ENCODE peak calls at places on chromosomes 12 and 14, in four cellular contexts. D is HCT116, L is Panc1, Q is cardiac muscle cell. O is an unnamed sample.

GRCh38 chr12:6430990-6431353 is 13.8 kb upstream of the CD27 start:
- DNase-seq in D (no peak), L (no peak), Q (no peak), O (no peak)

GRCh38 chr12:89662623-89663022 is 46.0 kb downstream of the ATP2B1 start:
- DNase-seq in D (no peak), L (no peak), Q (peak; percentile 21), O (no peak)

GRCh38 chr12:6049587-6049986 is 74.9 kb downstream of the VWF start:
- DNase-seq in D (no peak), L (no peak), Q (no peak), O (no peak)

GRCh38 chr12:59619461-59620240 is 23.8 kb downstream of the SLC16A7 start:
- DNase-seq in D (no peak), L (no peak), Q (no peak), O (no peak)

GRCh38 chr12:114709112-114709511 is 25.1 kb upstream of the TBX3 start:
- DNase-seq in D (no peak), L (no peak), Q (no peak), O (no peak)

GRCh38 chr12:95836630-95837239 is 22.0 kb upstream of the SNRPF start:
- DNase-seq in D (no peak), L (no peak), Q (peak; percentile 62), O (no peak)

GRCh38 chr12:79252358-79253075 is 387.9 kb downstream of the SYT1 start:
- DNase-seq in D (no peak), L (no peak), Q (no peak), O (no peak)

GRCh38 chr12:107843351-107844311 is 69.1 kb downstream of the ASCL4 start:
- DNase-seq in D (no peak), L (no peak), Q (peak; percentile 6), O (no peak)

GRCh38 chr12:63496654-63497053 is 171.6 kb downstream of the DPY19L2 start:
- DNase-seq in D (no peak), L (no peak), Q (no peak), O (no peak)

GRCh38 chr14:63200767-63201166 is 3.5 kb upstream of the RHOJ start:
- DNase-seq in D (no peak), L (no peak), Q (no peak), O (no peak)

GRCh38 chr12:42097971-42098370 is 46.7 kb downstream of the GXYLT1 start:
- DNase-seq in D (no peak), L (no peak), Q (peak; percentile 58), O (no peak)

GRCh38 chr14:45743884-45744283 is 490.9 kb upstream of the MIS18BP1 start:
- DNase-seq in D (peak; percentile 22), L (no peak), Q (no peak), O (no peak)

GRCh38 chr12:6104027-6104426 is 20.4 kb downstream of the VWF start:
- DNase-seq in D (no peak), L (no peak), Q (no peak), O (no peak)

GRCh38 chr12:124306686-124307555 is 12.0 kb downstream of the RFLNA start:
- DNase-seq in D (no peak), L (no peak), Q (no peak), O (no peak)

GRCh38 chr14:22641851-22642250 is 2.3 kb downstream of the OR6J1 start:
- DNase-seq in D (no peak), L (no peak), Q (no peak), O (no peak)

GRCh38 chr14:68783408-68784297 is 9.2 kb downstream of the ZFP36L1 start:
- DNase-seq in D (no peak), L (no peak), Q (no peak), O (no peak)

GRCh38 chr12:60205500-60205899 is 609.7 kb downstream of the SLC16A7 start:
- DNase-seq in D (no peak), L (no peak), Q (peak; percentile 52), O (no peak)

GRCh38 chr12:13204428-13204827 is 7.9 kb downstream of the EMP1 start:
- DNase-seq in D (no peak), L (no peak), Q (peak; percentile 50), O (no peak)

GRCh38 chr14:77562681-77563080 is 53.8 kb downstream of the SPTLC2 start:
- DNase-seq in D (no peak), L (no peak), Q (peak; percentile 46), O (no peak)

GRCh38 chr14:91173221-91173670 is 59.4 kb downstream of the DGLUCY start:
- DNase-seq in D (peak; percentile 45), L (peak; percentile 25), Q (peak; percentile 86), O (peak; percentile 46)

GRCh38 chr12:124620606-124621295 is 53.3 kb upstream of the NCOR2 start:
- DNase-seq in D (no peak), L (no peak), Q (peak; percentile 47), O (no peak)

GRCh38 chr12:131845121-131845520 is 16.9 kb downstream of the MMP17 start:
- DNase-seq in D (no peak), L (no peak), Q (no peak), O (no peak)

GRCh38 chr12:4978737-4979136 is 64.9 kb upstream of the KCNA5 start:
- DNase-seq in D (no peak), L (no peak), Q (no peak), O (no peak)

GRCh38 chr14:94501588-94502516 is 7.4 kb downstream of the SERPINA12 start:
- DNase-seq in D (no peak), L (no peak), Q (peak; percentile 13), O (no peak)

GRCh38 chr14:60093606-60094005 is 1.9 kb downstream of the PCNX4 start:
- DNase-seq in D (no peak), L (no peak), Q (no peak), O (no peak)

GRCh38 chr12:108424026-108424425 is 84.9 kb upstream of the CMKLR1 start:
- DNase-seq in D (no peak), L (no peak), Q (no peak), O (no peak)

GRCh38 chr14:55752580-55753365 is 172.8 kb downstream of the KTN1 start:
- DNase-seq in D (no peak), L (no peak), Q (peak; percentile 78), O (no peak)

GRCh38 chr12:109580272-109580671 is 6.7 kb downstream of the MVK start:
- DNase-seq in D (no peak), L (no peak), Q (no peak), O (no peak)

GRCh38 chr12:4392223-4392742 is 12.8 kb upstream of the FGF23 start:
- DNase-seq in D (no peak), L (no peak), Q (peak; percentile 2), O (no peak)

GRCh38 chr12:68761901-68762630 is 16.1 kb downstream of the SLC35E3 start:
- DNase-seq in D (no peak), L (no peak), Q (no peak), O (no peak)

GRCh38 chr14:69355955-69356321 is 42.2 kb downstream of the ERH start:
- DNase-seq in D (no peak), L (no peak), Q (peak; percentile 25), O (no peak)

GRCh38 chr12:9122166-9122609 is 6.5 kb upstream of the A2M start:
- DNase-seq in D (no peak), L (no peak), Q (no peak), O (no peak)

GRCh38 chr12:96240656-96241055 is 46.5 kb downstream of the ELK3 start:
- DNase-seq in D (no peak), L (no peak), Q (no peak), O (no peak)

GRCh38 chr14:100400115-100400514 is 77.0 kb downstream of the SLC25A47 start:
- DNase-seq in D (no peak), L (no peak), Q (no peak), O (no peak)

GRCh38 chr14:92500491-92500941 is 13.1 kb upstream of the RIN3 start:
- DNase-seq in D (no peak), L (no peak), Q (peak; percentile 62), O (no peak)